ENCODE peak calls at places on chromosomes 11 and 22, in six cellular contexts. H, T, J, D, K and R are unnamed samples.

GRCh38 chr22:46574993-46575914 is 37.8 kb upstream of the CELSR1 start:
- DNase-seq in H (peak), T (peak), J (peak), D (no peak), K (peak), R (peak)

GRCh38 chr22:32545801-32546200 is 71.2 kb downstream of the FBXO7 start:
- DNase-seq in H (no peak), T (no peak), J (no peak), D (peak), K (peak), R (no peak)

GRCh38 chr11:77560605-77561004 is 29.1 kb upstream of the AQP11 start:
- DNase-seq in H (no peak), T (no peak), J (no peak), D (peak), K (no peak), R (no peak)

GRCh38 chr11:118338637-118339061 is 3.9 kb downstream of the CD3D start:
- DNase-seq in H (peak), T (peak), J (peak), D (no peak), K (no peak), R (peak)

GRCh38 chr11:119529936-119530335 is 107.0 kb upstream of the THY1 start:
- DNase-seq in H (no peak), T (peak), J (no peak), D (no peak), K (no peak), R (no peak)

GRCh38 chr11:118230088-118230487 is 5.3 kb upstream of the JAML start:
- DNase-seq in H (no peak), T (no peak), J (no peak), D (no peak), K (no peak), R (no peak)

GRCh38 chr22:27996981-27997380 is 77.9 kb upstream of the PITPNB start:
- DNase-seq in H (no peak), T (no peak), J (no peak), D (no peak), K (peak), R (no peak)

GRCh38 chr22:27270818-27271510 is 530.6 kb downstream of the MN1 start:
- DNase-seq in H (no peak), T (no peak), J (no peak), D (no peak), K (no peak), R (no peak)

GRCh38 chr22:20550057-20550817 is 42.8 kb downstream of the MED15 start:
- DNase-seq in H (no peak), T (no peak), J (no peak), D (no peak), K (peak), R (no peak)

GRCh38 chr22:20998411-20999336 is 3.2 kb downstream of the THAP7 start:
- DNase-seq in H (no peak), T (no peak), J (no peak), D (peak), K (no peak), R (no peak)

GRCh38 chr11:12936200-12936599 is 72.9 kb upstream of the RASSF10 start:
- DNase-seq in H (no peak), T (no peak), J (no peak), D (no peak), K (no peak), R (no peak)

GRCh38 chr11:120513436-120514315 is 2.1 kb downstream of the GRIK4 start:
- DNase-seq in H (no peak), T (peak), J (no peak), D (no peak), K (no peak), R (no peak)

GRCh38 chr11:10452211-10452767 is 2.8 kb upstream of the AMPD3 start:
- DNase-seq in H (no peak), T (no peak), J (no peak), D (peak), K (no peak), R (no peak)

GRCh38 chr11:126437731-126438130 is 82.2 kb downstream of the ST3GAL4 start:
- DNase-seq in H (no peak), T (no peak), J (no peak), D (no peak), K (no peak), R (no peak)

GRCh38 chr11:105862736-105863367 is 159.2 kb downstream of the MSANTD4 start:
- DNase-seq in H (no peak), T (no peak), J (no peak), D (peak), K (no peak), R (no peak)

GRCh38 chr11:7892751-7893356 is 38.2 kb downstream of the OR10A6 start:
- DNase-seq in H (no peak), T (no peak), J (no peak), D (peak), K (no peak), R (no peak)

GRCh38 chr11:124674168-124674517 is 439 bp downstream of the SPA17 start:
- DNase-seq in H (no peak), T (no peak), J (no peak), D (no peak), K (no peak), R (no peak)

GRCh38 chr22:49569286-49570031 is 258.2 kb downstream of the BRD1 start:
- DNase-seq in H (peak), T (peak), J (peak), D (no peak), K (peak), R (peak)

GRCh38 chr22:39658367-39658766 is 87.8 kb downstream of the CACNA1I start:
- DNase-seq in H (no peak), T (no peak), J (peak), D (no peak), K (no peak), R (peak)

GRCh38 chr11:107018274-107018901 is at the start of gene GUCY1A2:
- DNase-seq in H (peak), T (no peak), J (no peak), D (no peak), K (peak), R (no peak)

GRCh38 chr11:7319501-7319900 is 67.8 kb downstream of the SYT9 start:
- DNase-seq in H (no peak), T (no peak), J (no peak), D (no peak), K (no peak), R (no peak)

GRCh38 chr11:134476435-134477021 is 64.5 kb upstream of the B3GAT1 start:
- DNase-seq in H (no peak), T (no peak), J (no peak), D (no peak), K (no peak), R (no peak)
- TF ChIP-seq POLR2A in H (no peak), T (no peak), J (no peak), D (no peak), K (no peak), R (no peak)

GRCh38 chr22:29480262-29480511 is 169 bp downstream of the NEFH start:
- DNase-seq in H (no peak), T (no peak), J (no peak), D (no peak), K (no peak), R (no peak)

GRCh38 chr22:29482726-29483125 is 2.7 kb downstream of the NEFH start:
- DNase-seq in H (no peak), T (no peak), J (no peak), D (no peak), K (no peak), R (no peak)

GRCh38 chr22:29480512-29481264 is 670 bp downstream of the NEFH start:
- DNase-seq in H (no peak), T (no peak), J (no peak), D (peak), K (no peak), R (no peak)

GRCh38 chr22:29482253-29482652 is 2.2 kb downstream of the NEFH start:
- DNase-seq in H (no peak), T (no peak), J (no peak), D (no peak), K (no peak), R (no peak)

DNA sequence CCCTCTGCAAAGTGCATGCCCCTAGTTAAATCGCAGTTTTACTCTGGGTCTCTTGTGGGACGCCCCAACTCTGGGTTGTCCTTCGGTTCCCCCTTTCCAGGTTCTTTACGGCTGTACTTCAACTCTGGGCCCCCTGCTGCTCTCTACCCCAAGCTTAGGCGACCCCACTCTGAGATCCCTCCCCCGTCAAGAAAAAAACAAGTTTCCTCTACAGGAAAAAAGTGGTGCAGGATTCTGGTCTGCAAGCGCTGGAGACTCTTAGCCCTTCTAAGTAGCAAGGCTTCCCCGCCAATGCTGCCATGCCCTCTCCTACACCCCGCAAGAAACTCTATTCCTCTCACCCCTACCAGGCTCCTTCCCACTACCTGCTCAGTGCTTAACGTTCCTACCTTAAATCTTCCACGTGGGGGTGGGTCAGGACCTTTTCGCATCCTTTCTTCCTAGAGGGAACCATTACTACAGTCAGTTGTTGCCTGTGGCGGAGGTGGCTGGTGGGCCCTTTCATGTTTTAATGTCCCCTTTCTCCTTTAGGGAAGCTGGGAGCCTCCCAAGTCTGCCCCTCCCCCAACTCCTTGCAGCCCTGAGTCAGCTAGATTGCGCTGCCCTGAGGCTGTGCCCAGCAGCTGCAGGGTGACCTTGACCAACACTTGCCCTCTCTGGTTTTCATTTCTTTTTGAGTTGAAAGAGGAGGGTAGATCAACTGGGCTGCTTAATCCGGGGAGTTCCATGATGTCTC is 1.4 kb downstream of the NEFH start:
- DNase-seq in H (no peak), T (no peak), J (no peak), D (no peak), K (no peak), R (no peak)
- H3K4me3 ChIP-seq in H (no peak), T (peak), J (no peak), D (peak), K (no peak), R (no peak)

GRCh38 chr11:61161190-61162091 is at the start of gene VPS37C:
- DNase-seq in H (peak), T (peak), J (peak), D (peak), K (peak), R (peak)
- TF ChIP-seq POLR2A in H (no peak), T (peak), J (peak), D (peak), K (peak), R (peak)

GRCh38 chr11:5691963-5692358 is 2.4 kb downstream of the TRIM22 start:
- DNase-seq in H (no peak), T (no peak), J (no peak), D (no peak), K (no peak), R (no peak)
- H3K4me3 ChIP-seq in H (peak), T (peak), J (peak), D (no peak), K (no peak), R (peak)